ENCODE peak calls at places on chromosome 16, in four cellular contexts. R is K562, P is H1, G is HepG2. D is an unnamed sample.

GRCh38 chr16:75262800-75263127 is 11.3 kb upstream of the BCAR1 start:
- DNase-seq in R (no peak), P (no peak), G (no peak), D (no peak)

GRCh38 chr16:56189990-56190902 is 1.0 kb upstream of the GNAO1 start:
- DNase-seq in R (no peak), P (no peak), G (no peak), D (no peak)

GRCh38 chr16:47490471-47490870 is 29.3 kb downstream of the PHKB start:
- DNase-seq in R (no peak), P (no peak), G (no peak), D (no peak)

GRCh38 chr16:85394511-85395206 is 218.5 kb upstream of the GSE1 start:
- DNase-seq in R (no peak), P (no peak), G (no peak), D (no peak)

GRCh38 chr16:85037050-85037410 is 9.4 kb downstream of the KIAA0513 start:
- DNase-seq in R (peak; percentile 38), P (no peak), G (no peak), D (no peak)

GRCh38 chr16:79519448-79519847 is 81.1 kb downstream of the MAF start:
- DNase-seq in R (no peak), P (no peak), G (no peak), D (no peak)

GRCh38 chr16:10408824-10409381 is 23.0 kb downstream of the ATF7IP2 start:
- DNase-seq in R (no peak), P (no peak), G (peak; percentile 38), D (no peak)

GRCh38 chr16:59997706-59998105 is 1263.6 kb upstream of the GOT2 start:
- DNase-seq in R (no peak), P (no peak), G (no peak), D (no peak)

GRCh38 chr16:82331974-82332750 is 162.1 kb upstream of the MPHOSPH6 start:
- DNase-seq in R (no peak), P (no peak), G (peak; percentile 45), D (no peak)

GRCh38 chr16:82331397-82331796 is 161.4 kb upstream of the MPHOSPH6 start:
- DNase-seq in R (no peak), P (no peak), G (no peak), D (no peak)

GRCh38 chr16:82329070-82329469 is 159.0 kb upstream of the MPHOSPH6 start:
- DNase-seq in R (no peak), P (no peak), G (no peak), D (no peak)

GRCh38 chr16:82329504-82330192 is 159.6 kb upstream of the MPHOSPH6 start:
- DNase-seq in R (no peak), P (no peak), G (peak; percentile 89), D (no peak)
- TF ChIP-seq MAFK in R (no peak), P (no peak), G (peak; percentile 48), D (no peak)

GRCh38 chr16:89323120-89323960 is 105.8 kb downstream of the ZNF778 start:
- DNase-seq in R (no peak), P (no peak), G (no peak), D (no peak)

GRCh38 chr16:89326721-89327120 is 109.2 kb downstream of the ZNF778 start:
- DNase-seq in R (no peak), P (no peak), G (no peak), D (no peak)

GRCh38 chr16:89322381-89323119 is 105.0 kb downstream of the ZNF778 start:
- DNase-seq in R (peak; percentile 39), P (no peak), G (peak; percentile 74), D (peak; percentile 60)

GRCh38 chr16:89325861-89326471 is 108.5 kb downstream of the ZNF778 start:
- DNase-seq in R (peak; percentile 76), P (no peak), G (no peak), D (peak; percentile 66)

GRCh38 chr16:89324056-89325010 is 106.8 kb downstream of the ZNF778 start:
- DNase-seq in R (no peak), P (no peak), G (no peak), D (no peak)
- TF ChIP-seq HDAC2 in R (no peak), P (no peak), G (no peak), D (no peak)

GRCh38 chr16:83138512-83138911 is 511.7 kb downstream of the CDH13 start:
- DNase-seq in R (no peak), P (no peak), G (no peak), D (no peak)

GRCh38 chr16:83137894-83138293 is 511.1 kb downstream of the CDH13 start:
- DNase-seq in R (no peak), P (no peak), G (no peak), D (no peak)

GRCh38 chr16:83137326-83137770 is 510.6 kb downstream of the CDH13 start:
- DNase-seq in R (no peak), P (no peak), G (peak; percentile 64), D (no peak)

GRCh38 chr16:83136419-83136818 is 509.6 kb downstream of the CDH13 start:
- DNase-seq in R (no peak), P (no peak), G (no peak), D (no peak)

GRCh38 chr16:83136924-83137323 is 510.2 kb downstream of the CDH13 start:
- DNase-seq in R (no peak), P (no peak), G (no peak), D (no peak)
- TF ChIP-seq MAFK in R (no peak), P (no peak), G (no peak), D (no peak)

GRCh38 chr16:66131156-66131807 is 235.2 kb upstream of the CDH5 start:
- DNase-seq in R (no peak), P (no peak), G (no peak), D (no peak)

GRCh38 chr16:66128363-66128725 is 238.1 kb upstream of the CDH5 start:
- DNase-seq in R (no peak), P (no peak), G (no peak), D (no peak)

GRCh38 chr16:66129196-66129595 is 237.3 kb upstream of the CDH5 start:
- DNase-seq in R (no peak), P (no peak), G (no peak), D (no peak)

GRCh38 chr16:66130296-66130910 is 236.1 kb upstream of the CDH5 start:
- DNase-seq in R (no peak), P (no peak), G (no peak), D (no peak)

DNA sequence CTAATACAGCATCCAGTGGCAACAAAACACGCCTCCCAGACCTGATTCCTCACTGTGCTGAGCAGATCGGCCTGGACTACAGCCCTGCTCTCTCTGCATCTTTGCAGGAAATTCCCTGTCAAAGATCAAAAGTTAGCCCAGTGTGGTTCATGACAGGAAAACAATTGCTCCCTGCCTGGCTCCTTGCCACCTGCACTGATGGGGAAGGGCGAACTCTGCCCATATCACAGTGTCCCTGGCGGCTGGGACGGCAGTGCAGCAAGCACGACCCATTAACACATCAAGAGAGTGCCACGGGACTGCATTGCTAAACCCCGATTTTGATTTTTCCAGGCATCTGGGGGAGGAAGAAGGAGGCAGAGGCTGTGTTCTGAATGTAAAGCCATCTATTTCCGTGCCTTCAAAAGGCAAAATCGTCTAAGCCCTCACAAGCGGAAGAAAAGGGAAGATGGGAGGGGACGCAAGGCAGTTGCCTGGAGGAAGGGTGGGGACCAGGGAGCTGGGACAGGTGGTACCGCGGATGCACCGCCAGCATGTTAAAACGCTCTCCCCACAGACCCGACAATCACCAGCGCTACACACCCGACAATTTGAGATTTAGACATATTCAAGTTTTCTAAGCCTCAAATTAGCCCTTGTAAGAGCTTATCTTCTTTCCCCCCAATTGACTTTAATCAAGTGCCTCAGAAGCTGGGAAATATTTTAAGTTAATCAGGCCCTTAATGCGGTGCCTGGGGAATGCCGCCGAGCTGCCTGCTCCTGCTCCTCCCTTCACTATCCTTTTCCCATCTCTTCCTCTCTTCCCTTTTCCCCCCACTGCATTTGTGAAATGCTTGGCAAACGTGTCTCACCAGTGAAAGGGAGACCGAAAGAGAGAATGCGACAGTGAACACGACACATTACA is 238.8 kb upstream of the CDH5 start:
- DNase-seq in R (no peak), P (no peak), G (no peak), D (no peak)
- TF ChIP-seq HDAC2 in R (no peak), P (no peak), G (no peak), D (no peak)

GRCh38 chr16:29146266-29146665 is 161.4 kb downstream of the LAT start:
- DNase-seq in R (no peak), P (no peak), G (no peak), D (no peak)

GRCh38 chr16:29151317-29151716 is 166.5 kb downstream of the LAT start:
- DNase-seq in R (no peak), P (no peak), G (peak; percentile 6), D (no peak)

GRCh38 chr16:29147710-29148425 is 163.0 kb downstream of the LAT start:
- DNase-seq in R (no peak), P (no peak), G (no peak), D (no peak)

GRCh38 chr16:29154100-29154499 is 169.2 kb downstream of the LAT start:
- DNase-seq in R (peak; percentile 13), P (no peak), G (no peak), D (no peak)

DNA sequence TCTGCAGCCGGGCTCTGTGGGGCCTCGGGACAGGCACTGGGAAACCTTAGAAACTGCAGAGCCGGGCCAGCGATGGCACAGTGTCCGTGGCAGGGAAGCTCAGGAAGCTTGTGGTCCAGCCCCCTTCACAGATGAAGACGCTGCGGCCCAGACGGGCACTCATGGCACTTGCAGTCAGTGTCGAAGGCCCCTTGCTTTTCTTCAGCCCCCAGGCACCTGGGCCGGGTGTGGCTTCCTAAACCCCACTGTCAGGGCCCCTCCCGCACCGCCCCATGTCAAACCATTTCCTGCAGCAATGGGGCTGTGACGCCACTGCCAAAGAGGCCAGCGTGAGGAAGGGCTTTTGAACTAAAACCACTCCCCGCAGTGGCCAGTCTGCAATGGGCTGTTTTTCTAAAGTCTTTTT is 164.0 kb downstream of the LAT start:
- DNase-seq in R (no peak), P (no peak), G (no peak), D (no peak)
- TF ChIP-seq MAFK in R (no peak), P (no peak), G (no peak), D (no peak)

DNA sequence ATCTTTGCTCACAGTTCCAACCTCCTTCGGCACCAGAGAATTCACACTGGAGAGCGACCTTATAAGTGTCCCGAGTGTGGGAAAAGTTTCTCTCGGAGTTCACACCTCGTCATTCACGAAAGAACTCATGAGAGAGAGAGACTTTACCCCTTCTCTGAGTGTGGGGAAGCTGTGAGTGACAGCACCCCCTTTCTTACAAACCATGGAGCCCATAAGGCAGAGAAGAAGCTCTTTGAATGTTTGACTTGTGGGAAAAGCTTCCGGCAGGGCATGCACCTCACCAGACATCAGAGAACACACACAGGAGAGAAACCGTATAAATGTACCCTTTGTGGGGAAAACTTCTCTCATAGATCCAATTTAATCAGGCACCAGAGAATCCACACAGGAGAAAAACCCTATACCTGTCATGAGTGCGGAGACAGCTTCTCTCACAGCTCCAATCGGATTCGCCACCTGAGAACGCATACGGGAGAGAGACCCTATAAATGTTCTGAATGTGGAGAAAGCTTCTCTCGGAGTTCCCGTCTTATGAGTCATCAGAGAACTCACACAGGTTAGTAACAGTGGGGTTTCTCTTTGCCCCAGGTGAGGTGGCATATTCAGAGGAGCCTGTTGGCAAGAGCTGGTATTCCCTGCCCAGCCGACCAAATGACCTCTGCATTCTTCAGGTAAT is 6.8 kb downstream of the ZNF263 start:
- DNase-seq in R (no peak), P (no peak), G (no peak), D (peak; percentile 37)
- TF ChIP-seq HDAC2 in R (no peak), P (no peak), G (no peak), D (no peak)

GRCh38 chr16:49455181-49455990 is 81.8 kb downstream of the C16orf78 start:
- DNase-seq in R (no peak), P (no peak), G (no peak), D (no peak)
- TF ChIP-seq MAFK in R (no peak), P (no peak), G (no peak), D (no peak)

D was measured in A549.